ENCODE peak calls at places on chromosomes 1 and 21, in ten cellular contexts. E, U, T, Q, D, F, L, B, V and M are unnamed samples.

GRCh38 chr1:3892748-3893147 is 7.3 kb downstream of the C1orf174 start:
- DNase-seq in E (peak; percentile 17), U (no peak), T (no peak), Q (no peak), D (no peak), F (peak; percentile 35), L (no peak), B (peak; percentile 82), V (peak; percentile 36), M (no peak)

GRCh38 chr1:53303651-53304515 is 24.0 kb downstream of the LRP8 start:
- DNase-seq in E (no peak), U (no peak), T (peak; percentile 40), Q (no peak), D (no peak), F (no peak), L (no peak), B (no peak), V (no peak), M (no peak)

GRCh38 chr1:56439610-56440264 is 139.6 kb downstream of the PLPP3 start:
- DNase-seq in E (no peak), U (no peak), T (no peak), Q (peak; percentile 49), D (no peak), F (no peak), L (no peak), B (no peak), V (peak; percentile 48), M (no peak)

GRCh38 chr1:218297867-218298266 is 12.8 kb downstream of the RRP15 start:
- DNase-seq in E (no peak), U (no peak), T (no peak), Q (no peak), D (no peak), F (no peak), L (no peak), B (no peak), V (no peak), M (no peak)

GRCh38 chr1:21294266-21295058 is 4.2 kb upstream of the ECE1 start:
- DNase-seq in E (no peak), U (no peak), T (no peak), Q (no peak), D (no peak), F (no peak), L (no peak), B (no peak), V (no peak), M (no peak)

GRCh38 chr1:119549719-119550141 is 42.7 kb downstream of the HSD3B1 start:
- DNase-seq in E (peak; percentile 69), U (no peak), T (peak; percentile 85), Q (peak; percentile 44), D (peak; percentile 11), F (peak; percentile 64), L (peak; percentile 55), B (no peak), V (no peak), M (no peak)

GRCh38 chr1:218463194-218464156 is 118.3 kb downstream of the TGFB2 start:
- DNase-seq in E (peak; percentile 85), U (peak; percentile 74), T (peak; percentile 73), Q (peak; percentile 54), D (no peak), F (no peak), L (peak; percentile 56), B (peak; percentile 82), V (peak; percentile 61), M (peak; percentile 37)

GRCh38 chr1:9793291-9793690 is 30.5 kb downstream of the CLSTN1 start:
- DNase-seq in E (no peak), U (no peak), T (no peak), Q (no peak), D (no peak), F (no peak), L (no peak), B (no peak), V (no peak), M (no peak)

GRCh38 chr1:178057863-178058576 is 35.9 kb upstream of the RASAL2 start:
- DNase-seq in E (peak; percentile 91), U (peak; percentile 76), T (peak; percentile 97), Q (peak; percentile 72), D (no peak), F (no peak), L (peak; percentile 77), B (peak; percentile 73), V (peak; percentile 81), M (no peak)

GRCh38 chr21:42655797-42656770 is 2.7 kb downstream of the PDE9A start:
- DNase-seq in E (no peak), U (no peak), T (no peak), Q (no peak), D (no peak), F (no peak), L (no peak), B (no peak), V (no peak), M (no peak)

GRCh38 chr21:36780861-36781260 is 81.9 kb downstream of the SIM2 start:
- DNase-seq in E (no peak), U (no peak), T (no peak), Q (no peak), D (no peak), F (no peak), L (no peak), B (no peak), V (no peak), M (no peak)

GRCh38 chr21:17925900-17926299 is 106.7 kb upstream of the C21orf91 start:
- DNase-seq in E (peak; percentile 47), U (no peak), T (peak; percentile 33), Q (no peak), D (no peak), F (no peak), L (peak; percentile 16), B (no peak), V (no peak), M (no peak)

GRCh38 chr21:36171741-36172331 is 15.2 kb downstream of the DOP1B start:
- DNase-seq in E (no peak), U (no peak), T (no peak), Q (peak; percentile 40), D (no peak), F (no peak), L (peak; percentile 26), B (peak; percentile 58), V (peak; percentile 51), M (no peak)

GRCh38 chr1:37945743-37946702 is 830 bp downstream of the INPP5B start:
- DNase-seq in E (peak; percentile 90), U (peak; percentile 92), T (peak; percentile 98), Q (peak; percentile 61), D (peak; percentile 75), F (peak; percentile 32), L (peak; percentile 67), B (peak; percentile 84), V (peak; percentile 50), M (peak; percentile 56)

GRCh38 chr1:75131593-75132420 is 2.4 kb upstream of the LHX8 start:
- DNase-seq in E (no peak), U (no peak), T (no peak), Q (no peak), D (no peak), F (no peak), L (no peak), B (no peak), V (no peak), M (no peak)

GRCh38 chr1:207058252-207058651 is 5.2 kb downstream of the PFKFB2 start:
- DNase-seq in E (no peak), U (no peak), T (no peak), Q (no peak), D (no peak), F (no peak), L (peak; percentile 37), B (no peak), V (peak; percentile 41), M (no peak)

GRCh38 chr1:241356187-241356518 is 852 bp downstream of the RGS7 start:
- DNase-seq in E (no peak), U (no peak), T (no peak), Q (no peak), D (no peak), F (no peak), L (no peak), B (no peak), V (no peak), M (no peak)

GRCh38 chr1:33007190-33008050 is 29.3 kb downstream of the AK2 start:
- DNase-seq in E (peak; percentile 95), U (peak; percentile 81), T (peak; percentile 91), Q (no peak), D (peak; percentile 79), F (no peak), L (peak; percentile 30), B (no peak), V (no peak), M (no peak)
- TF ChIP-seq CTCF in E (peak; percentile 78), U (no peak), T (peak; percentile 77), Q (peak; percentile 26), D (peak; percentile 80), F (no peak), L (peak; percentile 35), B (peak; percentile 48), V (peak; percentile 56), M (no peak)

DNA sequence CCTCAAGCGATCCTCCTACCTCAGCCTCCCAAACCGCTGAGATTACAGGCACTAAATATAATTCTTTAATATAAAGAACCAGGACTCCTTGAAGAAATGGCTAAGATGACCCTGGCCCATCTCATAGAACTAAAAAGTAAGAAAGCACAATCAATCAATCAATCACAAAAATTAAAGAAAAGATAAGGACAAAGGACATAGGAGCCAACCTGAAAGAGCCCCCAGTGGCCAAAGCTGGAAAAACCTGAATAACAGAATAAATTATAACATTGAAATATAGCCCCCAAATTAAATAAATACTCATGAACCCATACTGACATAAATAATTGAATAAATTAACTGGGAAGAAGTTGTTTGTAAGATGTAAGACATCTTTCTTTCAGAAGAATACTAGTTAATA is 8.9 kb downstream of the NUP210L start:
- DNase-seq in E (no peak), U (no peak), T (no peak), Q (no peak), D (no peak), F (no peak), L (no peak), B (no peak), V (no peak), M (no peak)
- TF ChIP-seq CTCF in E (peak; percentile 52), U (peak; percentile 20), T (peak; percentile 47), Q (no peak), D (peak; percentile 41), F (no peak), L (peak; percentile 10), B (peak; percentile 26), V (peak; percentile 32), M (no peak)

GRCh38 chr1:51235611-51236547 is at the start of gene RNF11:
- DNase-seq in E (peak; percentile 82), U (peak; percentile 92), T (peak; percentile 92), Q (peak; percentile 95), D (peak; percentile 61), F (peak; percentile 94), L (peak; percentile 92), B (peak; percentile 97), V (peak; percentile 93), M (peak; percentile 66)
- TF ChIP-seq CTCF in E (no peak), U (no peak), T (no peak), Q (no peak), D (no peak), F (no peak), L (no peak), B (peak; percentile 9), V (peak; percentile 8), M (no peak)

DNA sequence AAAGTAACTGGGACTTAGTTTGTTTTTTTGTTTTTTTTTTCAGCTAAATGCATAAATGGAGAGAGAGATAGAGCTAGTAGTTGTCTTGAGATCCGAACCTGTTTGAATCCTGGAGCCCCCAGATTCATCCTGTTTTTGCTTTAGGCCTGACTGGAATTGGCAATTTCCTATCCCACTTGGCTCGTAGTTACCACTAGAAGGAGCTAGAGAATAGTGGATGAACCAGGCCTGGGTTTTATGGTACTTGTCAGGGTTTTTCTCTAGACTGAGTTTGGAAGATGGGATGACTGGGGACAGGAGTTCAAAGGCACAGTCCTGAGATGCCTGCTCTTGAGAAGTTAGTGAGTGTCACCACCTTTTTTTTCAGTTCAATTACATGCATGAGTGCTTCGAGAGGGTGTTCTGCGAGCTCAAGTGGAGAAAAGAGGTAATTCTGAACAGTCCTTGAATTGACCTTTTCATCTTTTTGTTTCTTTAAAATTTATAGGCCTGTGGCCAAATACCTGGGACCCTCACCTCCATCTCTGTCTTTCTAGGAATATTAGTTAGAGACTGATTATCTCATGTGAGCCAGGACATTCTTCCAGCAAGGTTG is 23.4 kb downstream of the CELF3 start:
- DNase-seq in E (peak; percentile 44), U (no peak), T (peak; percentile 66), Q (no peak), D (no peak), F (no peak), L (no peak), B (no peak), V (no peak), M (no peak)
- TF ChIP-seq CTCF in E (peak; percentile 71), U (no peak), T (peak; percentile 72), Q (peak; percentile 42), D (peak; percentile 82), F (no peak), L (peak; percentile 44), B (peak; percentile 42), V (peak; percentile 61), M (no peak)